ENCODE peak calls at places on chromosome 17, in four cellular contexts. G is breast epithelium, P is tibial artery, C is A549. Y is an unnamed sample.

GRCh38 chr17:27247071-27247957 is 46.6 kb upstream of the WSB1 start:
- DNase-seq in G (peak; percentile 85), P (peak; percentile 78), C (peak; percentile 84), Y (no peak)

GRCh38 chr17:80520810-80521209 is 23.8 kb upstream of the RPTOR start:
- DNase-seq in G (no peak), P (no peak), C (no peak), Y (no peak)

GRCh38 chr17:44204453-44204882 is 4.8 kb upstream of the ATXN7L3 start:
- DNase-seq in G (no peak), P (no peak), C (no peak), Y (no peak)

GRCh38 chr17:68356520-68356919 is 65.2 kb downstream of the ARSG start:
- DNase-seq in G (no peak), P (no peak), C (no peak), Y (no peak)

GRCh38 chr17:50549256-50549941 is 2.4 kb downstream of the SPATA20 start:
- DNase-seq in G (no peak), P (no peak), C (no peak), Y (no peak)

GRCh38 chr17:44402564-44403172 is 13.2 kb upstream of the ITGA2B start:
- DNase-seq in G (no peak), P (no peak), C (no peak), Y (no peak)

GRCh38 chr17:77127735-77128361 is 12.9 kb upstream of the SEC14L1 start:
- DNase-seq in G (peak; percentile 65), P (peak; percentile 70), C (no peak), Y (no peak)

GRCh38 chr17:8453326-8453725 is 17.6 kb downstream of the NDEL1 start:
- DNase-seq in G (no peak), P (no peak), C (no peak), Y (no peak)

GRCh38 chr17:31579265-31579664 is 187.8 kb downstream of the RAB11FIP4 start:
- DNase-seq in G (peak; percentile 76), P (no peak), C (no peak), Y (no peak)

GRCh38 chr17:41919840-41920579 is 1.3 kb upstream of the ACLY start:
- DNase-seq in G (no peak), P (no peak), C (no peak), Y (no peak)

GRCh38 chr17:82228842-82229685 is at the start of gene SLC16A3:
- DNase-seq in G (no peak), P (no peak), C (no peak), Y (no peak)

GRCh38 chr17:8141046-8141445 is 11.2 kb downstream of the PER1 start:
- DNase-seq in G (no peak), P (peak; percentile 25), C (no peak), Y (no peak)

GRCh38 chr17:17395885-17396284 is 80.9 kb upstream of the MED9 start:
- DNase-seq in G (no peak), P (no peak), C (no peak), Y (no peak)

GRCh38 chr17:50618941-50619340 is 15.7 kb upstream of the ABCC3 start:
- DNase-seq in G (no peak), P (no peak), C (no peak), Y (no peak)

GRCh38 chr17:66466933-66467367 is 164.5 kb downstream of the PRKCA start:
- DNase-seq in G (no peak), P (no peak), C (peak; percentile 97), Y (no peak)

GRCh38 chr17:48604770-48605329 is at the start of gene HOXB6:
- DNase-seq in G (no peak), P (no peak), C (peak; percentile 67), Y (no peak)

GRCh38 chr17:43341705-43342600 is 56.8 kb upstream of the ARL4D start:
- DNase-seq in G (no peak), P (no peak), C (no peak), Y (no peak)

GRCh38 chr17:43816336-43817320 is 16.3 kb downstream of the MPP3 start:
- DNase-seq in G (no peak), P (no peak), C (no peak), Y (no peak)

GRCh38 chr17:28735242-28735722 is 6.7 kb downstream of the NEK8 start:
- DNase-seq in G (no peak), P (no peak), C (no peak), Y (no peak)